ENCODE peak calls at places on chromosome 12, in seven cellular contexts. U is GM13977, N is bronchial epithelial cell, D is lower leg skin, Q is left ventricle myocardium inferior, V is adrenal gland, R is RWPE2. M is an unnamed sample.

GRCh38 chr12:25051583-25052190 is 102.8 kb upstream of the BCAT1 start:
- DNase-seq in N (no peak), U (peak; percentile 44), R (no peak), V (no peak), D (no peak), Q (no peak), M (no peak)

GRCh38 chr12:123126294-123127144 is 24.4 kb downstream of the PITPNM2 start:
- DNase-seq in U (no peak), R (peak; percentile 79), Q (no peak), D (peak; percentile 59), V (peak; percentile 91), N (peak; percentile 95), M (no peak)

GRCh38 chr12:20549115-20549719 is 145.9 kb upstream of the SLCO1C1 start:
- DNase-seq in V (no peak), U (no peak), R (no peak), N (peak; percentile 20), Q (no peak), D (no peak), M (no peak)

GRCh38 chr12:101838628-101839323 is 8.0 kb upstream of the GNPTAB start:
- DNase-seq in R (no peak), Q (no peak), D (no peak), N (no peak), U (no peak), V (no peak), M (no peak)

GRCh38 chr12:54017845-54018607 is 9.2 kb downstream of the HOXC8 start:
- DNase-seq in N (no peak), Q (peak; percentile 43), R (no peak), U (peak; percentile 97), V (peak; percentile 74), D (peak; percentile 90), M (peak; percentile 74)

GRCh38 chr12:3553681-3554546 is 62.9 kb downstream of the PRMT8 start:
- DNase-seq in U (no peak), N (no peak), D (no peak), V (no peak), R (no peak), Q (no peak), M (no peak)

GRCh38 chr12:16198884-16199283 is 78.6 kb downstream of the SLC15A5 start:
- DNase-seq in D (no peak), V (no peak), U (no peak), N (no peak), Q (no peak), R (no peak), M (no peak)

GRCh38 chr12:5206401-5207175 is 162.9 kb downstream of the KCNA5 start:
- DNase-seq in Q (no peak), N (no peak), V (no peak), U (no peak), R (no peak), D (no peak), M (no peak)

GRCh38 chr12:124307556-124307825 is 12.6 kb downstream of the RFLNA start:
- DNase-seq in R (no peak), D (no peak), V (no peak), U (no peak), N (no peak), Q (no peak), M (no peak)

GRCh38 chr12:5022465-5023061 is 21.1 kb upstream of the KCNA5 start:
- DNase-seq in D (no peak), N (peak; percentile 47), Q (no peak), R (no peak), V (peak; percentile 41), U (peak; percentile 85), M (no peak)

GRCh38 chr12:78392918-78393317 is 471.7 kb upstream of the SYT1 start:
- DNase-seq in U (no peak), R (no peak), Q (no peak), N (no peak), D (no peak), V (no peak), M (no peak)

GRCh38 chr12:116520801-116521471 is 38.2 kb upstream of the MAP1LC3B2 start:
- DNase-seq in R (no peak), D (no peak), U (no peak), V (no peak), N (no peak), Q (no peak), M (no peak)

GRCh38 chr12:107903377-107904061 is 129.0 kb downstream of the ASCL4 start:
- DNase-seq in Q (peak; percentile 60), N (no peak), U (peak; percentile 88), R (peak; percentile 72), V (peak; percentile 35), D (peak; percentile 31), M (peak; percentile 61)

GRCh38 chr12:27922591-27923139 is 49.9 kb downstream of the PTHLH start:
- DNase-seq in V (peak; percentile 84), U (no peak), Q (no peak), N (peak; percentile 94), R (no peak), D (no peak), M (no peak)

GRCh38 chr12:85779768-85780167 is 56.4 kb downstream of the RASSF9 start:
- DNase-seq in D (no peak), R (no peak), V (no peak), U (no peak), Q (no peak), N (peak; percentile 65), M (no peak)

GRCh38 chr12:50058743-50059312 is 1.4 kb downstream of the ASIC1 start:
- DNase-seq in N (no peak), D (no peak), R (peak; percentile 47), Q (no peak), V (no peak), U (no peak), M (no peak)

GRCh38 chr12:132115500-132115899 is 28.6 kb downstream of the DDX51 start:
- DNase-seq in R (no peak), N (no peak), Q (no peak), V (no peak), U (no peak), D (no peak), M (no peak)

GRCh38 chr12:115752151-115752550 is 525.3 kb downstream of the MED13L start:
- DNase-seq in U (no peak), Q (no peak), R (no peak), V (no peak), N (no peak), D (no peak), M (no peak)

GRCh38 chr12:116916714-116917114 is 6.0 kb downstream of the FBXW8 start:
- DNase-seq in V (peak; percentile 66), U (peak; percentile 23), R (no peak), D (no peak), N (peak; percentile 70), Q (no peak), M (no peak)

GRCh38 chr12:12720637-12721250 is 3.6 kb downstream of the CDKN1B start:
- DNase-seq in V (no peak), R (no peak), N (no peak), U (no peak), Q (no peak), D (no peak), M (no peak)

GRCh38 chr12:13976880-13977279 is 4.5 kb downstream of the GRIN2B start:
- DNase-seq in R (no peak), U (no peak), D (no peak), N (no peak), Q (no peak), V (no peak), M (no peak)
- TF ChIP-seq CTCF in R (no peak), U (peak; percentile 9), D (no peak), N (no peak), Q (no peak), V (no peak), M (no peak)

GRCh38 chr12:45312012-45312411 is 96.1 kb downstream of the ANO6 start:
- DNase-seq in N (no peak), U (no peak), D (no peak), Q (no peak), R (no peak), V (no peak), M (no peak)
- TF ChIP-seq CTCF in N (no peak), U (no peak), D (no peak), Q (no peak), R (no peak), V (no peak), M (no peak)

GRCh38 chr12:96902076-96902475 is 5.0 kb upstream of the NEDD1 start:
- DNase-seq in R (no peak), U (no peak), N (no peak), D (no peak), Q (no peak), V (no peak), M (no peak)
- TF ChIP-seq CTCF in R (no peak), U (peak; percentile 26), N (no peak), D (no peak), Q (no peak), V (no peak), M (no peak)

GRCh38 chr12:57171668-57172067 is 24.2 kb upstream of the LRP1-AS start:
- DNase-seq in R (no peak), N (peak; percentile 33), D (no peak), U (no peak), Q (no peak), V (peak; percentile 37), M (no peak)
- TF ChIP-seq CTCF in R (no peak), N (no peak), D (no peak), U (no peak), Q (no peak), V (no peak), M (no peak)

GRCh38 chr12:74418573-74418972 is 119.1 kb upstream of the ATXN7L3B start:
- DNase-seq in N (no peak), V (no peak), R (no peak), D (no peak), Q (no peak), U (no peak), M (no peak)

GRCh38 chr12:74412607-74413230 is 124.9 kb upstream of the ATXN7L3B start:
- DNase-seq in U (no peak), Q (no peak), V (no peak), D (no peak), R (no peak), N (peak; percentile 32), M (no peak)

DNA sequence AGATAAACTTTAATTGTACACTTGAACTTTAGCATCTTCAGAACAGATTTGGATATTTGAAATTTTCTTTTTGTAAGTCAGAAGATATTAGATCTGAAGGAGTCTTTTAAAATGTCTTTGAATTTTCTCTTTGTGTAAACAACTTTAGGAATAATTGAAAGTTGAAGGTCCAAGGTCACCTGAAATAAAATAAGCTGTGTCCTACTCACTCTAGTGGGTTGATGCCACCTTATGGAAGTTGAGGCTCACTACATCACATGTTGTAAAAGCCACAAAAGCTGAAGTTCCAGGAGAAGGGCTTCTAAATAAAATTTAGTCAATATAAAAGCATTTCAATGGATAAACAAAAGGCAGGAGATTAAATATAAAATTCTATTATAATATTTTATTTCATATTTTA is 122.0 kb upstream of the ATXN7L3B start:
- DNase-seq in Q (no peak), U (no peak), V (no peak), N (peak; percentile 36), D (no peak), R (no peak), M (no peak)
- TF ChIP-seq CTCF in Q (peak; percentile 50), U (peak; percentile 60), V (peak; percentile 30), N (peak; percentile 32), D (no peak), R (peak; percentile 73), M (peak; percentile 71)

GRCh38 chr12:2057793-2058408 is 5.1 kb downstream of the CACNA1C start:
- DNase-seq in R (no peak), Q (no peak), U (no peak), V (no peak), N (no peak), D (no peak), M (no peak)
- TF ChIP-seq CTCF in R (no peak), Q (no peak), U (no peak), V (no peak), N (no peak), D (no peak), M (no peak)

M was measured in mesothelial cell of epicardium.